ENCODE peak calls at places on chromosomes 5 and 9, in eight cellular contexts. One of them, this sample, is unnamed.
A peak's percentile ranks its signal among the peaks of the same experiment; 100 is the strongest.

GRCh38 chr9:99868845-99869244 is 37.6 kb upstream of the STX17 start:
- DNase-seq in AG04450: no peak
- DNase-seq in heart right ventricle: no peak
- DNase-seq in transverse colon: no peak
- DNase-seq in right atrium auricular region: no peak
- DNase-seq in upper lobe of left lung: no peak
- DNase-seq in kidney: no peak
- DNase-seq in AG10803: no peak
- DNase-seq in this sample: no peak

GRCh38 chr5:148443998-148444397 is 60.2 kb downstream of the FBXO38 start:
- DNase-seq in AG04450: peak; percentile 49
- DNase-seq in heart right ventricle: no peak
- DNase-seq in transverse colon: peak; percentile 25
- DNase-seq in right atrium auricular region: no peak
- DNase-seq in upper lobe of left lung: peak; percentile 40
- DNase-seq in kidney: no peak
- DNase-seq in AG10803: peak; percentile 71
- DNase-seq in this sample: peak; percentile 83

GRCh38 chr9:35650341-35651158 is at the start of gene SIT1:
- DNase-seq in AG04450: no peak
- DNase-seq in heart right ventricle: no peak
- DNase-seq in transverse colon: no peak
- DNase-seq in right atrium auricular region: no peak
- DNase-seq in upper lobe of left lung: no peak
- DNase-seq in kidney: peak; percentile 79
- DNase-seq in AG10803: no peak
- DNase-seq in this sample: no peak

GRCh38 chr9:34437006-34437925 is 21.1 kb downstream of the FAM219A start:
- DNase-seq in AG04450: no peak
- DNase-seq in heart right ventricle: no peak
- DNase-seq in transverse colon: peak; percentile 62
- DNase-seq in right atrium auricular region: peak; percentile 66
- DNase-seq in upper lobe of left lung: peak; percentile 58
- DNase-seq in kidney: no peak
- DNase-seq in AG10803: peak; percentile 73
- DNase-seq in this sample: peak; percentile 90

GRCh38 chr9:104780796-104781395 is 17.0 kb downstream of the NIPSNAP3B start:
- DNase-seq in AG04450: no peak
- DNase-seq in heart right ventricle: no peak
- DNase-seq in transverse colon: no peak
- DNase-seq in right atrium auricular region: no peak
- DNase-seq in upper lobe of left lung: no peak
- DNase-seq in kidney: no peak
- DNase-seq in AG10803: peak; percentile 53
- DNase-seq in this sample: peak; percentile 56

GRCh38 chr9:14180942-14181270 is 133.0 kb downstream of the NFIB start:
- DNase-seq in AG04450: no peak
- DNase-seq in heart right ventricle: no peak
- DNase-seq in transverse colon: no peak
- DNase-seq in right atrium auricular region: no peak
- DNase-seq in upper lobe of left lung: no peak
- DNase-seq in kidney: no peak
- DNase-seq in AG10803: no peak
- DNase-seq in this sample: no peak

GRCh38 chr9:35736201-35736633 is 3.8 kb downstream of the CREB3 start:
- DNase-seq in AG04450: no peak
- DNase-seq in heart right ventricle: no peak
- DNase-seq in transverse colon: peak; percentile 76
- DNase-seq in right atrium auricular region: peak; percentile 72
- DNase-seq in upper lobe of left lung: peak; percentile 69
- DNase-seq in kidney: no peak
- DNase-seq in AG10803: peak; percentile 78
- DNase-seq in this sample: peak; percentile 91

GRCh38 chr5:19564036-19564435 is 424.0 kb downstream of the CDH18 start:
- DNase-seq in AG04450: no peak
- DNase-seq in heart right ventricle: no peak
- DNase-seq in transverse colon: no peak
- DNase-seq in right atrium auricular region: no peak
- DNase-seq in upper lobe of left lung: no peak
- DNase-seq in kidney: peak; percentile 37
- DNase-seq in AG10803: no peak
- DNase-seq in this sample: no peak

GRCh38 chr5:140423609-140424008 is 22.0 kb downstream of the ANKHD1 start:
- DNase-seq in AG04450: no peak
- DNase-seq in heart right ventricle: no peak
- DNase-seq in transverse colon: no peak
- DNase-seq in right atrium auricular region: no peak
- DNase-seq in upper lobe of left lung: no peak
- DNase-seq in kidney: no peak
- DNase-seq in AG10803: no peak
- DNase-seq in this sample: no peak

GRCh38 chr9:76255781-76256455 is 138.3 kb downstream of the RFK start:
- DNase-seq in AG04450: peak; percentile 91
- DNase-seq in heart right ventricle: peak; percentile 22
- DNase-seq in transverse colon: peak; percentile 36
- DNase-seq in right atrium auricular region: peak; percentile 89
- DNase-seq in upper lobe of left lung: peak; percentile 70
- DNase-seq in kidney: no peak
- DNase-seq in AG10803: peak; percentile 95
- DNase-seq in this sample: peak; percentile 99

GRCh38 chr5:78577051-78577807 is 71.3 kb downstream of the LHFPL2 start:
- DNase-seq in AG04450: no peak
- DNase-seq in heart right ventricle: no peak
- DNase-seq in transverse colon: no peak
- DNase-seq in right atrium auricular region: no peak
- DNase-seq in upper lobe of left lung: no peak
- DNase-seq in kidney: no peak
- DNase-seq in AG10803: no peak
- DNase-seq in this sample: peak; percentile 49

GRCh38 chr5:141560725-141561483 is 57.9 kb downstream of the DIAPH1 start:
- DNase-seq in AG04450: peak; percentile 97
- DNase-seq in heart right ventricle: peak; percentile 69
- DNase-seq in transverse colon: peak; percentile 80
- DNase-seq in right atrium auricular region: peak; percentile 94
- DNase-seq in upper lobe of left lung: peak; percentile 80
- DNase-seq in kidney: peak; percentile 88
- DNase-seq in AG10803: peak; percentile 97
- DNase-seq in this sample: peak; percentile 99

GRCh38 chr5:141559481-141559880 is 59.3 kb downstream of the DIAPH1 start:
- DNase-seq in AG04450: no peak
- DNase-seq in heart right ventricle: no peak
- DNase-seq in transverse colon: no peak
- DNase-seq in right atrium auricular region: no peak
- DNase-seq in upper lobe of left lung: peak; percentile 28
- DNase-seq in kidney: no peak
- DNase-seq in AG10803: peak; percentile 69
- DNase-seq in this sample: peak; percentile 85

GRCh38 chr5:141560141-141560540 is 58.7 kb downstream of the DIAPH1 start:
- DNase-seq in AG04450: no peak
- DNase-seq in heart right ventricle: no peak
- DNase-seq in transverse colon: no peak
- DNase-seq in right atrium auricular region: no peak
- DNase-seq in upper lobe of left lung: peak; percentile 46
- DNase-seq in kidney: no peak
- DNase-seq in AG10803: no peak
- DNase-seq in this sample: peak; percentile 61

GRCh38 chr5:141558150-141558549 is 60.6 kb downstream of the DIAPH1 start:
- DNase-seq in AG04450: no peak
- DNase-seq in heart right ventricle: no peak
- DNase-seq in transverse colon: no peak
- DNase-seq in right atrium auricular region: no peak
- DNase-seq in upper lobe of left lung: no peak
- DNase-seq in kidney: no peak
- DNase-seq in AG10803: no peak
- DNase-seq in this sample: peak; percentile 72

DNA sequence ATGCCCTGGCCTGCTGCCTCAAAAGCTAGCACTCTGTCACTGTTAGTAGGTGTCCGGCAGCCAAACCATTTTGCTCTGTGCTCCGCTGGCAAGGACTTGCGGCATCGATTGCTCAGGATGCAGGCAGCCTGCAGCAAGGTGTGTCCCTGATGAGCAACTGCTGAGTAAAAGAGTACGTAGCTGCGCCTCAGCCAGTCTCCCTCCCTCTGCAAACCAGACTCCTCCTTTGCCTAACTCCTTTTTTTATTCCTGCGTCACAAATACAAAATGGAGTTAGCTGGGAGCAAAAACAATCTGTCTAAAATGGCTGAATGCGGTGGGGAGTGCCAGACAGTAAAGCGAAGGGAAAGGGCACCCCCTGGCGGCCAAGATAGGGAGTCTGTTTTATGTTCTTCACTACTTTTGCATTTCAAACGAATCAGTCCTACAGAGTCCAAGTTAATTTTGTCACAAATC is 61.1 kb downstream of the DIAPH1 start:
- DNase-seq in AG04450: peak; percentile 97
- DNase-seq in heart right ventricle: peak; percentile 83
- DNase-seq in transverse colon: peak; percentile 83
- DNase-seq in right atrium auricular region: peak; percentile 94
- DNase-seq in upper lobe of left lung: peak; percentile 73
- DNase-seq in kidney: peak; percentile 90
- DNase-seq in AG10803: peak; percentile 100
- DNase-seq in this sample: peak; percentile 100
- TF ChIP-seq CTCF in AG04450: peak; percentile 84
- TF ChIP-seq CTCF in heart right ventricle: peak; percentile 91
- TF ChIP-seq CTCF in transverse colon: peak; percentile 75
- TF ChIP-seq CTCF in right atrium auricular region: peak; percentile 91
- TF ChIP-seq CTCF in upper lobe of left lung: peak; percentile 74
- TF ChIP-seq CTCF in kidney: peak; percentile 80
- TF ChIP-seq CTCF in AG10803: peak; percentile 85
- TF ChIP-seq CTCF in this sample: peak; percentile 75

GRCh38 chr5:61346511-61346910 is 14.5 kb downstream of the ZSWIM6 start:
- DNase-seq in AG04450: no peak
- DNase-seq in heart right ventricle: no peak
- DNase-seq in transverse colon: no peak
- DNase-seq in right atrium auricular region: no peak
- DNase-seq in upper lobe of left lung: no peak
- DNase-seq in kidney: no peak
- DNase-seq in AG10803: peak; percentile 42
- DNase-seq in this sample: no peak
- H3K4me3 ChIP-seq in AG04450: no peak overlapping the region
- H3K4me3 ChIP-seq in heart right ventricle: no peak overlapping the region
- H3K4me3 ChIP-seq in transverse colon: no peak overlapping the region
- H3K4me3 ChIP-seq in right atrium auricular region: no peak overlapping the region
- H3K4me3 ChIP-seq in upper lobe of left lung: no peak overlapping the region
- H3K4me3 ChIP-seq in kidney: no peak overlapping the region
- H3K4me3 ChIP-seq in AG10803: no peak overlapping the region
- H3K4me3 ChIP-seq in this sample: no peak overlapping the region

DNA sequence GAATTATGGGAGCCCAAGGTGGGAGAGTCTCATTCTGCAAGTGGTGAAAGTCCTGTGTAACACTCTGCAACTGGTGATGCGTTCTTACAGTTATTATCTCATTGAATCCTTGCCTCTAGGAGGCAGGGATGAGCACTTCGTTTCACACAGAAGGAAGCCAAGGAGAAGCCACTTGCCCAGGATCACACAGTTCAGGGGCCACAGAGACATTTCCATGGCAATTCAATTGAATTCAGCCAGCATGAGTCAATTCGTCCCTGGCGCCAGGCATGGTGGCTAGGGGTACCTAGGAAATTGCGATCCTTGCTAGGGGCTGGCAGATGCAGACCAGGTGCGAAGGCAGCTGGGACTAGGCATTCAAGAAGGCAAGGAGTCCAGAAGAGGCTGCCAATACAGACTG is 26.2 kb downstream of the LHX2 start:
- DNase-seq in AG04450: no peak
- DNase-seq in heart right ventricle: no peak
- DNase-seq in transverse colon: no peak
- DNase-seq in right atrium auricular region: no peak
- DNase-seq in upper lobe of left lung: no peak
- DNase-seq in kidney: no peak
- DNase-seq in AG10803: peak; percentile 9
- DNase-seq in this sample: no peak
- TF ChIP-seq CTCF in AG04450: no peak
- TF ChIP-seq CTCF in heart right ventricle: no peak
- TF ChIP-seq CTCF in transverse colon: no peak
- TF ChIP-seq CTCF in right atrium auricular region: no peak
- TF ChIP-seq CTCF in upper lobe of left lung: no peak
- TF ChIP-seq CTCF in kidney: no peak
- TF ChIP-seq CTCF in AG10803: peak; percentile 14
- TF ChIP-seq CTCF in this sample: no peak

GRCh38 chr5:164359931-164360290 is 854.5 kb downstream of the MAT2B start:
- DNase-seq in AG04450: no peak
- DNase-seq in heart right ventricle: no peak
- DNase-seq in transverse colon: no peak
- DNase-seq in right atrium auricular region: no peak
- DNase-seq in upper lobe of left lung: no peak
- DNase-seq in kidney: no peak
- DNase-seq in AG10803: no peak
- DNase-seq in this sample: no peak
- H3K4me3 ChIP-seq in AG04450: no peak overlapping the region
- H3K4me3 ChIP-seq in heart right ventricle: no peak overlapping the region
- H3K4me3 ChIP-seq in transverse colon: no peak overlapping the region
- H3K4me3 ChIP-seq in right atrium auricular region: no peak overlapping the region
- H3K4me3 ChIP-seq in upper lobe of left lung: no peak overlapping the region
- H3K4me3 ChIP-seq in kidney: no peak overlapping the region
- H3K4me3 ChIP-seq in AG10803: no peak overlapping the region
- H3K4me3 ChIP-seq in this sample: no peak overlapping the region

DNA sequence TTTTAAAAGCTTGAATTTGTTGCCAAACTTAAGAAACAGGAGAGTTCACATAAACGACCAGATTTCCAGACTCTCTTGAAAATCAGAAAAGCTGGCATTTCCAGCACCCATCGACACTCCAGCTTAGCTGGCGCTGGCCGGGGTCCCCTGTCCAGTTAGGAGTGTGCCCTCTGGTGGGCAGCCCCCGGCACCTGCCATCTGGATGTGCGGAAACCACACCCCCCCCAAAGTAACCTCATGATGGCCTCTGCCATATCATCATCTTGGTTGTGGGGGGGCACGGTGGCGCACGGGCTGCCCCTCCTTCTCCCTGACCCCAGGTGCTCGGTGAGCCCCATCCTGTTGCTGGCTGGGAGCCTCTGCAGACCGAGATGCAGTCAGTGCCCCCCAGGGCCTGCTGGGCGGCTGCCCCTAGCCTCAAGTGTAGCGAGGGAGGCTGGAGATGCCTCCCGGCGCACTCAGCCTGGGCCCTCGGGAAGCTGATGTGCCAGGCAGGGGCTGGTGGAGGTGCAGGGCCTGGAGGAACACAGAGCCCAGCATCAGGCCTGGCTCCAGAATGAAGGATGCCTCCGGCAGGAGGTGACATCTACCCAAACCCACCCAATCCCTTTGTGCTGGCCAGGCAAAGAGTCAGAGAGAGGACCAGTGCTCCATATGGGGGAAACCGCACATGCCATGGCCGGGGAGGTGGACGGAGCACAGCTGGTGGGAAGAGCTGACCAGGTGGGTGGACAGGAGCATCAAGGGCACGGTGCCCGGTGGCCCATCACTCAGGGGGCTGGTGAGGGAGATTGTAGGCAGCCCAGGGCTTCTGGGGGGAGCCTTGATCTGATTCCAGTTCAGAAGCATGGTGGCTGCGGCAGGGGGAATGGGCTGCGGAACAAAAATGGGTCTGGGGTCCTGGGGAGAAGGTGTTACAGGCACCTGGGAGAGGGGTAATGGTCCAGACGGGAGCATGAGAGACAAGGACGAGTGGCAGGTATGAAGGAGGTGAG is 70.6 kb downstream of the ADAMTS2 start:
- DNase-seq in AG04450: no peak
- DNase-seq in heart right ventricle: no peak
- DNase-seq in transverse colon: no peak
- DNase-seq in right atrium auricular region: no peak
- DNase-seq in upper lobe of left lung: no peak
- DNase-seq in kidney: peak; percentile 62
- DNase-seq in AG10803: no peak
- DNase-seq in this sample: no peak
- TF ChIP-seq CTCF in AG04450: peak; percentile 22
- TF ChIP-seq CTCF in heart right ventricle: no peak
- TF ChIP-seq CTCF in transverse colon: no peak
- TF ChIP-seq CTCF in right atrium auricular region: no peak
- TF ChIP-seq CTCF in upper lobe of left lung: no peak
- TF ChIP-seq CTCF in kidney: no peak
- TF ChIP-seq CTCF in AG10803: peak; percentile 24
- TF ChIP-seq CTCF in this sample: no peak